ENCODE peak calls at places on chromosome 3, in five cellular contexts. V is AG10803, Y is B cell, U is tibial nerve, C is glutamatergic neuron. O is an unnamed sample.

GRCh38 chr3:173275740-173276139 is 121.8 kb upstream of the NLGN1 start:
- DNase-seq in V (no peak), C (no peak), U (no peak), Y (no peak), O (no peak)

GRCh38 chr3:30760040-30760439 is 134.4 kb downstream of the GADL1 start:
- DNase-seq in U (no peak), V (peak), Y (no peak), C (no peak), O (no peak)

GRCh38 chr3:188861847-188862740 is 309.7 kb upstream of the TPRG1 start:
- DNase-seq in Y (no peak), U (no peak), V (peak), C (no peak), O (no peak)

GRCh38 chr3:65545429-65545828 is 493.3 kb downstream of the MAGI1 start:
- DNase-seq in V (peak), U (no peak), C (no peak), Y (no peak), O (no peak)

GRCh38 chr3:189531271-189531670 is 99.9 kb upstream of the TP63 start:
- DNase-seq in U (no peak), C (no peak), V (no peak), Y (no peak), O (no peak)

GRCh38 chr3:57696861-57697321 is 4.0 kb upstream of the DENND6A start:
- DNase-seq in Y (no peak), V (peak), U (no peak), C (no peak), O (no peak)

GRCh38 chr3:6216135-6216792 is 644.7 kb upstream of the GRM7 start:
- DNase-seq in C (no peak), U (no peak), Y (no peak), V (no peak), O (no peak)

GRCh38 chr3:195001261-195001660 is 269.7 kb downstream of the XXYLT1 start:
- DNase-seq in C (no peak), Y (no peak), V (no peak), U (no peak), O (no peak)

GRCh38 chr3:49238274-49239127 is 38.5 kb downstream of the C3orf62 start:
- DNase-seq in U (no peak), V (peak), Y (peak), C (no peak), O (no peak)

GRCh38 chr3:31142139-31142538 is 247.7 kb upstream of the GADL1 start:
- DNase-seq in C (no peak), U (no peak), Y (no peak), V (no peak), O (no peak)

GRCh38 chr3:17070560-17070959 is 185.8 kb downstream of the PLCL2 start:
- DNase-seq in U (no peak), C (no peak), V (peak), Y (no peak), O (no peak)

GRCh38 chr3:28042707-28043106 is 198.7 kb upstream of the CMC1 start:
- DNase-seq in C (no peak), U (no peak), V (no peak), Y (no peak), O (no peak)

GRCh38 chr3:27686642-27687041 is 35.5 kb downstream of the EOMES start:
- DNase-seq in V (peak), U (no peak), C (no peak), Y (no peak), O (no peak)

GRCh38 chr3:184241447-184242296 is 7.1 kb downstream of the ALG3 start:
- DNase-seq in U (no peak), Y (peak), C (peak), V (no peak), O (peak)
- TF ChIP-seq CTCF in U (no peak), Y (peak), C (peak), V (peak), O (no peak)

GRCh38 chr3:161914703-161915102 is 418.1 kb downstream of the OTOL1 start:
- DNase-seq in V (peak), U (peak), C (peak), Y (no peak), O (peak)
- TF ChIP-seq CTCF in V (peak), U (peak), C (no peak), Y (no peak), O (no peak)

GRCh38 chr3:52651592-52651991 is 34.1 kb downstream of the PBRM1 start:
- DNase-seq in V (no peak), Y (no peak), C (no peak), U (no peak), O (no peak)
- TF ChIP-seq CTCF in V (no peak), Y (no peak), C (no peak), U (no peak), O (no peak)

GRCh38 chr3:11510001-11510760 is 133.5 kb downstream of the VGLL4 start:
- DNase-seq in V (no peak), Y (no peak), C (peak), U (no peak), O (no peak)

GRCh38 chr3:11517601-11518000 is 126.1 kb downstream of the VGLL4 start:
- DNase-seq in Y (no peak), C (no peak), U (no peak), V (no peak), O (no peak)

GRCh38 chr3:11513817-11514135 is 129.9 kb downstream of the VGLL4 start:
- DNase-seq in Y (no peak), V (no peak), U (no peak), C (no peak), O (no peak)

GRCh38 chr3:11509175-11510000 is 134.3 kb downstream of the VGLL4 start:
- DNase-seq in Y (no peak), C (peak), V (peak), U (peak), O (no peak)

DNA sequence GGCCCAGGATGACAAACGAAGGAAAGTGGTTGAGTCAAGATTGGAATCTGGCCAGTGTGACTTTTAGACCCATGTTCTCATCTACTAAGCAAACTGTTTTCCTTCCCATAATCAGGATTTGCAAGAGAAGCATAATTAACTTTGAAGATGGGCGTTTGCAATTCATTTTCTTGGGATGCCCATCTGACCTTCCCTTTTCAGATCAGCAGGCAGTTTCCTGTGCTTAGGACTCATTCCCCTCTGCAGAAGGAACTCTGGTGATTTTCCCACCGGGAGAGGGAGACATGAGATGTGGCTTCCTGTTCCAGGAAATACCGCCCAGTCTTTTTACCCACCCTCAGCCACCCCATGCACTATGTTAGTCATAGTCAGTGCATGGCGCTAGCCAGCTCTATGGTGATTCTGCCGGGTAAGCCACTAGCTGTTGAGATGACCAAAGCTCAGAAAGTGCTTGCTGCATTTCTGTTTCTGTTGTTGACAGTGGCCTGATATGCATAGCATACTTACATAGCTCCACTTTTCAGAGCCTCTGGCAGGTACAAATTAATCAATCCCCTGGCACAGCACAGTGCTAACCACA is 129.4 kb downstream of the VGLL4 start:
- DNase-seq in U (no peak), C (no peak), V (peak), Y (no peak), O (no peak)
- TF ChIP-seq CTCF in U (no peak), C (no peak), V (no peak), Y (no peak), O (no peak)